ENCODE peak calls at places on chromosomes 5 and 9, in seven cellular contexts. Z, Q, B, E, O, R and C are unnamed samples.

GRCh38 chr5:79229357-79230174 is 6.4 kb upstream of the JMY start:
- DNase-seq in R (no peak), Q (peak; percentile 75), E (no peak), B (no peak), O (peak; percentile 69), Z (no peak), C (peak; percentile 23)

GRCh38 chr9:38622961-38623360 is 2.6 kb upstream of the ANKRD18A start:
- DNase-seq in R (no peak), Q (no peak), B (no peak), Z (no peak), E (no peak), O (no peak), C (no peak)

GRCh38 chr9:128702949-128703615 is 779 bp downstream of the PKN3 start:
- DNase-seq in E (peak; percentile 40), Z (no peak), O (no peak), Q (no peak), R (peak; percentile 31), B (no peak), C (no peak)

GRCh38 chr5:172059661-172060100 is 53.2 kb upstream of the FBXW11 start:
- DNase-seq in Z (no peak), B (no peak), O (no peak), Q (no peak), E (no peak), R (no peak), C (no peak)

GRCh38 chr9:112166176-112167140 is 8.6 kb downstream of the SUSD1 start:
- DNase-seq in Q (peak; percentile 12), R (peak; percentile 68), O (no peak), E (no peak), Z (no peak), B (peak; percentile 22), C (no peak)

GRCh38 chr5:74094096-74094778 is 468.2 kb downstream of the ARHGEF28 start:
- DNase-seq in B (no peak), E (no peak), Z (no peak), Q (no peak), O (no peak), R (no peak), C (no peak)

GRCh38 chr9:1337169-1337568 is 287.0 kb downstream of the DMRT2 start:
- DNase-seq in R (no peak), O (no peak), Q (no peak), Z (no peak), E (no peak), B (no peak), C (no peak)

GRCh38 chr9:107239474-107239873 is 43.6 kb upstream of the RAD23B start:
- DNase-seq in E (no peak), R (no peak), Z (no peak), B (peak; percentile 34), Q (no peak), O (no peak), C (no peak)

GRCh38 chr9:136482046-136482792 is 621 bp downstream of the SEC16A start:
- DNase-seq in B (peak; percentile 33), Q (no peak), R (no peak), O (no peak), E (no peak), Z (no peak), C (no peak)

GRCh38 chr9:134386951-134387831 is 60.9 kb downstream of the RXRA start:
- DNase-seq in Z (no peak), O (no peak), B (no peak), Q (no peak), R (no peak), E (no peak), C (no peak)

GRCh38 chr9:8349369-8349768 is 549.8 kb upstream of the DMAC1 start:
- DNase-seq in E (no peak), O (no peak), B (no peak), Z (no peak), Q (no peak), R (no peak), C (no peak)

GRCh38 chr5:150618588-150619281 is 21.7 kb upstream of the SYNPO start:
- DNase-seq in B (no peak), E (peak; percentile 48), R (no peak), Z (no peak), O (no peak), Q (no peak), C (no peak)

GRCh38 chr5:133865113-133865512 is 103.3 kb downstream of the C5orf15 start:
- DNase-seq in Z (no peak), B (no peak), O (no peak), E (no peak), Q (no peak), R (no peak), C (no peak)

GRCh38 chr5:82290908-82291307 is 12.8 kb upstream of the RPS23 start:
- DNase-seq in O (no peak), R (no peak), Q (no peak), E (peak; percentile 23), Z (no peak), B (no peak), C (no peak)

GRCh38 chr9:120928720-120929389 is 2.3 kb upstream of the TRAF1 start:
- DNase-seq in R (peak; percentile 61), O (no peak), Q (no peak), B (peak; percentile 54), E (peak; percentile 81), Z (peak; percentile 15), C (no peak)

GRCh38 chr5:124746916-124747769 is 704 bp upstream of the ZNF608 start:
- DNase-seq in Q (no peak), B (peak; percentile 98), E (peak; percentile 73), Z (peak; percentile 54), R (peak; percentile 85), O (no peak), C (peak; percentile 84)

GRCh38 chr5:73763300-73764032 is 137.5 kb downstream of the ARHGEF28 start:
- DNase-seq in Z (no peak), E (no peak), R (no peak), Q (peak; percentile 32), O (peak; percentile 13), B (no peak), C (no peak)

GRCh38 chr5:14185336-14186131 is 42.4 kb downstream of the TRIO start:
- DNase-seq in Q (no peak), E (no peak), Z (no peak), B (no peak), O (no peak), R (no peak), C (no peak)

GRCh38 chr5:160293901-160294561 is 18.3 kb downstream of the CCNJL start:
- DNase-seq in O (no peak), R (no peak), B (no peak), E (peak; percentile 22), Z (no peak), Q (no peak), C (no peak)

GRCh38 chr9:16453390-16453789 is 417.1 kb downstream of the BNC2 start:
- DNase-seq in O (no peak), E (no peak), Z (no peak), Q (no peak), R (no peak), B (no peak), C (no peak)

GRCh38 chr5:94618029-94618492 is 343 bp downstream of the KIAA0825 start:
- DNase-seq in Q (peak; percentile 8), Z (no peak), R (peak; percentile 70), E (peak; percentile 56), B (peak; percentile 71), O (no peak), C (peak; percentile 7)